ENCODE peak calls at places on chromosome 5, in five cellular contexts. G is Right ventricle myocardium superior; M is amygdala; W is activated naive CD4-positive, alpha-beta T cell treated with anti-CD3 and anti-CD28 coated beads for 36 hours; C is stimulated activated CD4-positive, alpha-beta T cell treated with anti-CD3 and anti-CD28 coated beads, Interleukin-12 subunit alpha, Interleukin-12 subunit beta, amount 100 ng/mL, for 4 hours. R is an unnamed sample.

GRCh38 chr5:176693477-176693851 is 46.2 kb downstream of the TSPAN17 start:
- DNase-seq in C (no peak), G (no peak), W (no peak), M (no peak), R (no peak)

GRCh38 chr5:87627360-87627759 is 214.6 kb upstream of the CCNH start:
- DNase-seq in G (no peak), M (no peak), C (no peak), W (no peak), R (no peak)

GRCh38 chr5:158354958-158355357 is 496.0 kb upstream of the CLINT1 start:
- DNase-seq in G (no peak), M (no peak), W (no peak), C (no peak), R (no peak)

GRCh38 chr5:55509768-55510522 is 24.8 kb downstream of the PLPP1 start:
- DNase-seq in G (no peak), M (no peak), C (no peak), W (no peak), R (no peak)

GRCh38 chr5:170483701-170484458 is 19.9 kb upstream of the KCNIP1 start:
- DNase-seq in M (no peak), G (no peak), W (peak), C (no peak), R (no peak)

GRCh38 chr5:169416583-169417196 is 115.8 kb upstream of the SLIT3 start:
- DNase-seq in M (no peak), C (no peak), G (peak), W (no peak), R (peak)

GRCh38 chr5:149224282-149224681 is 47.4 kb upstream of the AFAP1L1 start:
- DNase-seq in M (no peak), C (no peak), G (peak), W (no peak), R (peak)

GRCh38 chr5:143850050-143850713 is 38.2 kb downstream of the HMHB1 start:
- DNase-seq in W (no peak), G (no peak), M (no peak), C (no peak), R (no peak)

GRCh38 chr5:179060116-179061008 is at the start of gene ZNF354C:
- DNase-seq in W (peak), M (peak), C (peak), G (peak), R (peak)

GRCh38 chr5:164048527-164048926 is 543.1 kb downstream of the MAT2B start:
- DNase-seq in W (no peak), C (no peak), G (no peak), M (no peak), R (no peak)

GRCh38 chr5:175867587-175868347 is 3.6 kb upstream of the CPLX2 start:
- DNase-seq in M (no peak), G (no peak), C (no peak), W (peak), R (no peak)

GRCh38 chr5:180116441-180117377 is 45.1 kb upstream of the RNF130 start:
- DNase-seq in M (no peak), W (no peak), C (no peak), G (peak), R (peak)

GRCh38 chr5:125274938-125275759 is 528.7 kb upstream of the ZNF608 start:
- DNase-seq in W (no peak), M (no peak), C (no peak), G (no peak), R (no peak)

GRCh38 chr5:106415541-106415940 is 1255.2 kb downstream of the EFNA5 start:
- DNase-seq in W (no peak), G (no peak), M (no peak), C (no peak), R (no peak)

GRCh38 chr5:145826869-145827268 is 8.3 kb downstream of the PRELID2 start:
- DNase-seq in W (no peak), M (no peak), C (no peak), G (no peak), R (no peak)

GRCh38 chr5:146878471-146879172 is at the start of gene PPP2R2B:
- DNase-seq in C (peak), M (peak), G (peak), W (peak), R (peak)